ENCODE peak calls at places on chromosomes 6 and 20, in ten cellular contexts. U is BJ, C is tibial artery, M is HTR-8/SVneo, N is colonic mucosa, B is cerebellum, A is NCI-H1105, J is T-helper 2 cell, K is D341Med, E is sigmoid colon. I is an unnamed sample.

GRCh38 chr6:7893342-7893741 is 17.2 kb downstream of the TXNDC5 start:
- DNase-seq in U (no peak), C (no peak), M (no peak), N (no peak), B (no peak), A (no peak), J (no peak), K (no peak), E (peak), I (no peak)

GRCh38 chr6:28747631-28748157 is 176.1 kb downstream of the TRIM27 start:
- DNase-seq in U (no peak), C (no peak), M (no peak), N (no peak), B (no peak), A (peak), J (no peak), K (peak), E (no peak), I (no peak)

GRCh38 chr6:163585932-163586437 is 171.5 kb downstream of the QKI start:
- DNase-seq in U (peak), C (peak), M (peak), N (no peak), B (no peak), A (no peak), J (no peak), K (no peak), E (peak), I (no peak)

GRCh38 chr20:53622247-53623114 is 28.8 kb upstream of the ZNF217 start:
- DNase-seq in U (no peak), C (no peak), M (no peak), N (no peak), B (no peak), A (no peak), J (peak), K (no peak), E (peak), I (no peak)

GRCh38 chr20:25276533-25277050 is 28.7 kb downstream of the PYGB start:
- DNase-seq in U (no peak), C (peak), M (no peak), N (no peak), B (no peak), A (no peak), J (no peak), K (no peak), E (peak), I (no peak)

GRCh38 chr6:135314543-135314942 is 133.4 kb downstream of the MYB start:
- DNase-seq in U (no peak), C (no peak), M (no peak), N (no peak), B (no peak), A (no peak), J (no peak), K (no peak), E (no peak), I (no peak)

GRCh38 chr6:7887278-7887991 is 23.2 kb downstream of the TXNDC5 start:
- DNase-seq in U (no peak), C (no peak), M (no peak), N (no peak), B (no peak), A (no peak), J (no peak), K (no peak), E (no peak), I (no peak)

GRCh38 chr6:11050735-11051134 is 6.6 kb upstream of the ELOVL2 start:
- DNase-seq in U (no peak), C (no peak), M (no peak), N (no peak), B (no peak), A (no peak), J (no peak), K (no peak), E (no peak), I (no peak)

GRCh38 chr6:54010340-54011276 is 100.6 kb upstream of the MLIP start:
- DNase-seq in U (no peak), C (no peak), M (no peak), N (no peak), B (no peak), A (no peak), J (no peak), K (no peak), E (no peak), I (no peak)

GRCh38 chr20:31704225-31705119 is 18.2 kb downstream of the BCL2L1 start:
- DNase-seq in U (no peak), C (no peak), M (peak), N (peak), B (no peak), A (no peak), J (no peak), K (no peak), E (peak), I (no peak)

GRCh38 chr6:142699391-142699790 is 245.6 kb downstream of the HIVEP2 start:
- DNase-seq in U (no peak), C (no peak), M (no peak), N (no peak), B (no peak), A (no peak), J (no peak), K (no peak), E (no peak), I (no peak)

GRCh38 chr6:126047648-126048047 is 61.3 kb downstream of the TRMT11 start:
- DNase-seq in U (no peak), C (no peak), M (no peak), N (no peak), B (no peak), A (no peak), J (no peak), K (no peak), E (no peak), I (no peak)

GRCh38 chr6:170085475-170086401 is 205.1 kb downstream of the DLL1 start:
- DNase-seq in U (no peak), C (peak), M (no peak), N (peak), B (no peak), A (no peak), J (no peak), K (peak), E (peak), I (no peak)

GRCh38 chr6:47697925-47698324 is 455 bp upstream of the ADGRF4 start:
- DNase-seq in U (no peak), C (no peak), M (no peak), N (no peak), B (no peak), A (no peak), J (no peak), K (no peak), E (no peak), I (no peak)

GRCh38 chr6:154358019-154358545 is 1.5 kb upstream of the IPCEF1 start:
- DNase-seq in U (no peak), C (no peak), M (no peak), N (no peak), B (no peak), A (no peak), J (no peak), K (no peak), E (no peak), I (no peak)

GRCh38 chr6:106112446-106112845 is 26.3 kb downstream of the PRDM1 start:
- DNase-seq in U (no peak), C (no peak), M (no peak), N (no peak), B (no peak), A (no peak), J (peak), K (no peak), E (no peak), I (no peak)

GRCh38 chr6:107634147-107635057 is 144.5 kb downstream of the SOBP start:
- DNase-seq in U (no peak), C (no peak), M (no peak), N (no peak), B (peak), A (no peak), J (peak), K (peak), E (no peak), I (no peak)

GRCh38 chr20:2252419-2253060 is 43.3 kb upstream of the TGM3 start:
- DNase-seq in U (no peak), C (no peak), M (no peak), N (no peak), B (no peak), A (no peak), J (no peak), K (no peak), E (no peak), I (no peak)

GRCh38 chr6:26312096-26312463 is 52.9 kb upstream of the BTN3A2 start:
- DNase-seq in U (no peak), C (no peak), M (no peak), N (no peak), B (no peak), A (no peak), J (no peak), K (no peak), E (no peak), I (no peak)

GRCh38 chr6:121439456-121440250 is 4.2 kb downstream of the GJA1 start:
- DNase-seq in U (no peak), C (no peak), M (no peak), N (no peak), B (no peak), A (no peak), J (no peak), K (no peak), E (no peak), I (no peak)

GRCh38 chr6:105452924-105453756 is 50.3 kb upstream of the PREP start:
- DNase-seq in U (no peak), C (peak), M (no peak), N (no peak), B (no peak), A (no peak), J (peak), K (peak), E (no peak), I (no peak)

GRCh38 chr20:3447321-3447720 is 23.5 kb upstream of the ATRN start:
- DNase-seq in U (no peak), C (no peak), M (no peak), N (no peak), B (no peak), A (no peak), J (no peak), K (no peak), E (no peak), I (no peak)

GRCh38 chr6:37779111-37779800 is 40.3 kb upstream of the ZFAND3 start:
- DNase-seq in U (no peak), C (no peak), M (no peak), N (no peak), B (no peak), A (no peak), J (no peak), K (no peak), E (no peak), I (no peak)

GRCh38 chr6:118565317-118565960 is 17.3 kb downstream of the PLN start:
- DNase-seq in U (no peak), C (no peak), M (peak), N (no peak), B (peak), A (peak), J (peak), K (peak), E (no peak), I (no peak)

GRCh38 chr6:35601331-35602132 is 87.2 kb downstream of the FKBP5 start:
- DNase-seq in U (peak), C (peak), M (peak), N (peak), B (no peak), A (peak), J (peak), K (peak), E (peak), I (no peak)

GRCh38 chr6:133184798-133185380 is 56.3 kb upstream of the EYA4 start:
- DNase-seq in U (no peak), C (no peak), M (peak), N (no peak), B (no peak), A (no peak), J (no peak), K (no peak), E (no peak), I (no peak)

GRCh38 chr6:124823240-124824105 is 138.8 kb upstream of the RNF217 start:
- DNase-seq in U (no peak), C (no peak), M (no peak), N (no peak), B (no peak), A (peak), J (no peak), K (no peak), E (peak), I (no peak)

GRCh38 chr6:98775205-98775604 is 59.2 kb upstream of the POU3F2 start:
- DNase-seq in U (no peak), C (no peak), M (no peak), N (no peak), B (no peak), A (no peak), J (no peak), K (no peak), E (no peak), I (no peak)

GRCh38 chr20:5557123-5557522 is 193.1 kb upstream of the SHLD1 start:
- DNase-seq in U (no peak), C (peak), M (peak), N (peak), B (peak), A (peak), J (peak), K (peak), E (no peak), I (no peak)

GRCh38 chr20:44720617-44720993 is 5.4 kb downstream of the CCN5 start:
- DNase-seq in U (peak), C (peak), M (peak), N (no peak), B (peak), A (no peak), J (no peak), K (no peak), E (no peak), I (no peak)

GRCh38 chr20:47727170-47727880 is 58.0 kb downstream of the SULF2 start:
- DNase-seq in U (no peak), C (peak), M (no peak), N (peak), B (no peak), A (no peak), J (peak), K (no peak), E (peak), I (no peak)

GRCh38 chr6:140537834-140538680 is 1163.6 kb upstream of the CITED2 start:
- DNase-seq in U (peak), C (peak), M (peak), N (no peak), B (no peak), A (no peak), J (no peak), K (no peak), E (peak), I (no peak)

GRCh38 chr6:84227044-84227433 is 404 bp downstream of the CEP162 start:
- DNase-seq in U (no peak), C (no peak), M (no peak), N (no peak), B (no peak), A (no peak), J (peak), K (peak), E (peak), I (no peak)

GRCh38 chr6:129368970-129369369 is 341.0 kb downstream of the ARHGAP18 start:
- DNase-seq in U (no peak), C (no peak), M (no peak), N (no peak), B (no peak), A (no peak), J (peak), K (no peak), E (no peak), I (no peak)

GRCh38 chr20:13930246-13930645 is 60.2 kb downstream of the SEL1L2 start:
- DNase-seq in U (peak), C (no peak), M (no peak), N (no peak), B (no peak), A (no peak), J (no peak), K (no peak), E (no peak), I (no peak)

GRCh38 chr6:99548706-99549105 is 19.8 kb downstream of the CCNC start:
- DNase-seq in U (no peak), C (no peak), M (no peak), N (no peak), B (no peak), A (no peak), J (no peak), K (no peak), E (no peak), I (no peak)

I was measured in cortex of kidney.